ENCODE peak calls at places on chromosomes 12 and 14, in six cellular contexts. K is effector memory CD4-positive, alpha-beta T cell; T is fibroblast of lung; W is lower lobe of right lung; V is CD8-positive, alpha-beta T cell; E is H1. S is an unnamed sample.

GRCh38 chr14:45089813-45090212 is 5.9 kb downstream of the PRPF39 start:
- DNase-seq in E (no peak), K (no peak), V (no peak), T (peak; percentile 75), W (no peak), S (no peak)

GRCh38 chr14:105837349-105838063 is 311.1 kb downstream of the TMEM121 start:
- DNase-seq in E (no peak), V (no peak), T (no peak), K (no peak), W (no peak), S (no peak)

GRCh38 chr14:101359221-101360044 is 201.9 kb upstream of the DIO3 start:
- DNase-seq in W (no peak), K (no peak), V (no peak), T (peak; percentile 22), E (no peak), S (peak; percentile 95)

GRCh38 chr14:106070242-106070641 is 543.9 kb downstream of the TMEM121 start:
- DNase-seq in K (no peak), E (no peak), T (no peak), W (no peak), V (no peak), S (no peak)

GRCh38 chr12:29907486-29907885 is 123.7 kb upstream of the TMTC1 start:
- DNase-seq in K (no peak), V (no peak), T (peak; percentile 36), W (no peak), E (no peak), S (no peak)

GRCh38 chr14:33589334-33589733 is 361.5 kb downstream of the EGLN3 start:
- DNase-seq in K (no peak), W (no peak), T (peak; percentile 97), V (no peak), E (no peak), S (no peak)

GRCh38 chr12:19483727-19484126 is 44.4 kb downstream of the AEBP2 start:
- DNase-seq in T (no peak), W (no peak), K (no peak), V (no peak), E (no peak), S (no peak)

GRCh38 chr14:96088911-96089310 is 49.7 kb downstream of the C14orf132 start:
- DNase-seq in W (no peak), V (no peak), E (no peak), T (no peak), K (no peak), S (peak; percentile 46)

GRCh38 chr12:56931474-56931978 is 2.7 kb downstream of the SDR9C7 start:
- DNase-seq in W (no peak), E (peak; percentile 46), V (no peak), K (no peak), T (peak; percentile 50), S (no peak)

GRCh38 chr12:93990832-93991748 is 157.3 kb upstream of the PLXNC1 start:
- DNase-seq in E (peak; percentile 60), K (no peak), W (no peak), T (peak; percentile 64), V (no peak), S (peak; percentile 71)

GRCh38 chr14:70269582-70269981 is 80.8 kb upstream of the SLC8A3 start:
- DNase-seq in E (no peak), T (no peak), V (no peak), W (no peak), K (no peak), S (no peak)

GRCh38 chr12:43453761-43454160 is 98.2 kb downstream of the ADAMTS20 start:
- DNase-seq in W (no peak), K (no peak), E (no peak), V (no peak), T (no peak), S (no peak)

GRCh38 chr12:1695836-1696670 is 5.2 kb downstream of the ADIPOR2 start:
- DNase-seq in W (no peak), K (no peak), V (no peak), E (no peak), T (peak; percentile 44), S (no peak)

GRCh38 chr14:101854366-101854765 is 92.9 kb downstream of the PPP2R5C start:
- DNase-seq in K (no peak), V (no peak), T (no peak), E (no peak), W (peak; percentile 74), S (no peak)

GRCh38 chr12:123364532-123365140 is at the start of gene SBNO1:
- DNase-seq in V (peak; percentile 88), W (peak; percentile 91), E (no peak), K (peak; percentile 88), T (peak; percentile 80), S (peak; percentile 97)

GRCh38 chr12:100566887-100567637 is 6.4 kb upstream of the GAS2L3 start:
- DNase-seq in V (no peak), K (no peak), W (no peak), E (no peak), T (peak; percentile 18), S (no peak)

GRCh38 chr12:79420146-79420618 is 270.6 kb downstream of the PAWR start:
- DNase-seq in K (no peak), V (no peak), E (no peak), T (peak; percentile 98), W (no peak), S (no peak)

GRCh38 chr12:52756281-52756960 is 20.7 kb downstream of the KRT76 start:
- DNase-seq in T (no peak), E (no peak), K (no peak), W (no peak), V (no peak), S (no peak)

GRCh38 chr12:127355061-127355820 is 911.7 kb upstream of the TMEM132C start:
- DNase-seq in K (no peak), T (peak; percentile 11), V (no peak), W (no peak), E (peak; percentile 53), S (no peak)

GRCh38 chr14:101776315-101776714 is 14.8 kb downstream of the PPP2R5C start:
- DNase-seq in V (no peak), W (no peak), K (no peak), E (no peak), T (no peak), S (no peak)

GRCh38 chr12:70258605-70259403 is 15.6 kb downstream of the CNOT2 start:
- DNase-seq in E (no peak), W (no peak), T (no peak), V (no peak), K (no peak), S (no peak)

GRCh38 chr14:58465425-58465824 is 37.9 kb downstream of the KIAA0586 start:
- DNase-seq in E (no peak), W (no peak), V (no peak), T (peak; percentile 39), K (no peak), S (no peak)

GRCh38 chr14:23009483-23009938 is 432 bp downstream of the C14orf93 start:
- DNase-seq in V (no peak), E (no peak), W (no peak), T (no peak), K (no peak), S (no peak)

GRCh38 chr14:63435204-63435603 is 108.0 kb downstream of the PPP2R5E start:
- DNase-seq in W (no peak), V (no peak), K (no peak), T (no peak), E (no peak), S (no peak)

GRCh38 chr14:86168376-86168775 is 638.4 kb downstream of the FLRT2 start:
- DNase-seq in K (no peak), T (no peak), V (no peak), E (no peak), W (no peak), S (no peak)

GRCh38 chr14:57136669-57137068 is 132.0 kb downstream of the EXOC5 start:
- DNase-seq in T (no peak), V (no peak), W (no peak), K (no peak), E (peak; percentile 47), S (peak; percentile 63)

GRCh38 chr12:94676011-94676709 is 25.8 kb upstream of the TMCC3 start:
- DNase-seq in E (no peak), K (no peak), V (peak; percentile 14), T (no peak), W (peak; percentile 67), S (peak; percentile 74)

GRCh38 chr12:96241484-96242256 is 47.5 kb downstream of the ELK3 start:
- DNase-seq in V (peak; percentile 71), W (peak; percentile 71), K (peak; percentile 82), E (no peak), T (peak; percentile 80), S (peak; percentile 86)
- H3K27ac ChIP-seq in V (peak overlapping the region; percentile 62), W (peak overlapping the region; percentile 80), K (peak overlapping the region; percentile 96), E (no peak overlapping the region), T (peak overlapping the region; percentile 95), S (peak overlapping the region; percentile 97)

GRCh38 chr14:100298551-100299237 is 7.5 kb downstream of the SLC25A29 start:
- DNase-seq in E (no peak), W (peak; percentile 36), T (no peak), K (no peak), V (no peak), S (peak; percentile 65)
- H3K27ac ChIP-seq in E (no peak overlapping the region), W (no peak overlapping the region), T (no peak overlapping the region), K (no peak overlapping the region), V (no peak overlapping the region), S (peak overlapping the region; percentile 85)

GRCh38 chr14:100065942-100066574 is 836 bp downstream of the EVL start:
- DNase-seq in K (peak; percentile 76), E (no peak), V (peak; percentile 84), T (no peak), W (no peak), S (no peak)
- H3K27ac ChIP-seq in K (peak overlapping the region; percentile 90), E (no peak overlapping the region), V (peak overlapping the region; percentile 87), T (no peak overlapping the region), W (peak overlapping the region; percentile 77), S (peak overlapping the region; percentile 26)

GRCh38 chr14:55399183-55399582 is 12.4 kb downstream of the ATG14 start:
- DNase-seq in K (no peak), T (no peak), V (no peak), E (no peak), W (no peak), S (no peak)
- H3K27ac ChIP-seq in K (no peak overlapping the region), T (no peak overlapping the region), V (no peak overlapping the region), E (no peak overlapping the region), W (no peak overlapping the region), S (peak overlapping the region; percentile 43)

DNA sequence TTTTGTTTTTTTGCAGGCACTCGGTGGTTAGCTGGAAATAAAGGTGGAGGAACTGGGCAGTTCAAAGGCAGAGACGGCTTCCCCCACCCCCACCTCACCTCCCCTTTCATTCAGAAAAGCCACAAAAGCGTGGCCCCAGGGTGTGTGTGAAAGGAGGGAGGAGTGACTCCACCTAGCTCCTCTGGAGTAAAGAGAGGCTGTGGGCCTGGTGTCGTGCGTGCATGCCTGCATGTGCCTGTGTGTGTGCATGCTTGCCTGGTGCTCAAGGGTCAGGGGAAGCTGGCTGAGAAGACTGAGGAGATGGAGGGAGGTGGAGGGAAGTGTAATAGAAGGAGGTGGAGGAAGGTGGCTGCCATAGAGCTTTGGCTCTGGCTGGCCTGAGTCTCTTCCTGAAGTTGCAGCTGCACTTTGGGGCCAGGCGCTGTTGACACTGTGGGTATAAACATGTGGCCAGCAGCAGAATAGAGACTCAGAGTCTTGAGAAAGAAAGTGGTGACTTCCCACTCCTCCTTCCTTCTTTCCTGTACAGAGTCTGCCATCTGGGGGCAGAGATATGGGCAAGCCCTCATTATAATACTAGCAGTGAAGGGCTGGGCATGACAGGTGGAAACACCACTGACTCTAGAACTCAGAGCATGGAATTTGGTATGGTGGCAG is 36.9 kb upstream of the SINHCAF start:
- DNase-seq in T (no peak), V (no peak), E (peak; percentile 58), K (no peak), W (peak; percentile 54), S (no peak)
- H3K27ac ChIP-seq in T (no peak overlapping the region), V (no peak overlapping the region), E (peak overlapping the region; percentile 85), K (no peak overlapping the region), W (no peak overlapping the region), S (no peak overlapping the region)

S was measured in sigmoid colon.